ENCODE peak calls at places on chromosomes 5 and 9, in six cellular contexts. D, S, X, C, M and Y are unnamed samples.

GRCh38 chr5:131769337-131769736 is 27.5 kb downstream of the FNIP1 start:
- DNase-seq in S (no peak), C (no peak), M (no peak), X (no peak), D (no peak), Y (no peak)

GRCh38 chr5:150782850-150783249 is 4.3 kb downstream of the SMIM3 start:
- DNase-seq in M (no peak), S (no peak), C (no peak), X (no peak), D (no peak), Y (no peak)

GRCh38 chr5:50968296-50969206 is 302.1 kb downstream of the PARP8 start:
- DNase-seq in S (no peak), M (no peak), D (peak; percentile 37), C (peak; percentile 22), X (peak; percentile 88), Y (no peak)

GRCh38 chr5:147979761-147980160 is 73.4 kb upstream of the C5orf46 start:
- DNase-seq in X (no peak), M (no peak), S (no peak), C (no peak), D (no peak), Y (no peak)

GRCh38 chr9:123685489-123686083 is 244.3 kb downstream of the DENND1A start:
- DNase-seq in D (no peak), S (no peak), M (no peak), C (no peak), X (no peak), Y (no peak)

GRCh38 chr9:5893134-5893505 is 2.4 kb downstream of the MLANA start:
- DNase-seq in C (no peak), D (no peak), S (no peak), X (no peak), M (no peak), Y (no peak)

GRCh38 chr5:52956915-52957747 is 32.0 kb upstream of the ITGA2 start:
- DNase-seq in S (peak; percentile 30), D (no peak), M (no peak), X (no peak), C (no peak), Y (no peak)

GRCh38 chr9:1876891-1877496 is 138.2 kb upstream of the SMARCA2 start:
- DNase-seq in C (no peak), M (no peak), X (no peak), S (no peak), D (no peak), Y (no peak)

GRCh38 chr5:1413611-1414241 is 31.5 kb downstream of the SLC6A3 start:
- DNase-seq in D (no peak), C (no peak), M (no peak), X (no peak), S (no peak), Y (no peak)

GRCh38 chr5:56164371-56164770 is 68.8 kb downstream of the ANKRD55 start:
- DNase-seq in M (no peak), X (no peak), C (peak; percentile 53), D (no peak), S (no peak), Y (no peak)

GRCh38 chr5:96050273-96050880 is 88.7 kb upstream of the ELL2 start:
- DNase-seq in S (no peak), X (no peak), D (no peak), C (no peak), M (no peak), Y (no peak)

GRCh38 chr9:107016383-107016782 is 153.4 kb downstream of the ZNF462 start:
- DNase-seq in X (no peak), C (no peak), S (no peak), D (no peak), M (no peak), Y (no peak)

GRCh38 chr9:74443036-74443750 is 53.9 kb upstream of the RORB start:
- DNase-seq in M (no peak), C (no peak), D (no peak), X (no peak), S (no peak), Y (no peak)

GRCh38 chr5:54171645-54172384 is 138.6 kb downstream of the ARL15 start:
- DNase-seq in X (no peak), S (peak; percentile 81), D (no peak), C (no peak), M (no peak), Y (no peak)

GRCh38 chr9:26754494-26755188 is 138.0 kb downstream of the CAAP1 start:
- DNase-seq in S (no peak), M (no peak), X (no peak), C (no peak), D (no peak), Y (no peak)

DNA sequence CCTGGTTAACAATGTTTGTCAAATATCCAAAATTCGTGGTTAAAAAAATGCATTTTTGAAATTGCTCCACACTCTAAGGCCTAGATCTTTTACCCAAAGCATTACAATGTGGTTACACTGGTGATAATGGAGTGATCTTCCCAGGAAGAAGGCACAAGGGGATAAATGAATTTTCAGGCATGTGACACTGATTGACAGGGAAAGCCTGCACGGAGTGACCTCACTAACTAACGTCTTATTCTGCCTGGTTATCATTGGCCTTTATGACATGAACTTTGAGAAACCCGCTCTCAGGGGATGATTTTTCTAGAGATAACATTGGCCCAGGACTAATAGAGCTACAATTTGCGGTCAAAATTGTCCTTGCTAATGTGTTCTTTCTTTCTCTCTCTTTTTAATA is 137.6 kb downstream of the PRKACG start:
- DNase-seq in C (no peak), S (no peak), M (no peak), X (no peak), D (peak; percentile 4), Y (no peak)
- H2BK5ac ChIP-seq in C (no peak overlapping the region), S (no peak overlapping the region), M (no peak overlapping the region), X (no peak overlapping the region), D (no peak overlapping the region), Y (no peak overlapping the region)

GRCh38 chr5:149417714-149418368 is 38.7 kb upstream of the IL17B start:
- DNase-seq in C (peak; percentile 33), X (no peak), D (no peak), S (no peak), M (no peak), Y (no peak)
- H3K4me3 ChIP-seq in C (no peak overlapping the region), X (no peak overlapping the region), D (no peak overlapping the region), S (no peak overlapping the region), M (no peak overlapping the region), Y (no peak overlapping the region)

GRCh38 chr5:39073759-39074008 is 515 bp downstream of the RICTOR start:
- DNase-seq in C (no peak), D (no peak), X (peak; percentile 29), M (no peak), S (no peak), Y (no peak)

GRCh38 chr5:39074009-39074886 is at the start of gene RICTOR:
- DNase-seq in C (peak; percentile 89), M (peak; percentile 94), X (peak; percentile 88), D (peak; percentile 90), S (peak; percentile 82), Y (peak; percentile 33)

GRCh38 chr5:39076101-39076756 is 2.0 kb upstream of the RICTOR start:
- DNase-seq in C (no peak), D (no peak), S (no peak), M (no peak), X (no peak), Y (no peak)

GRCh38 chr5:39076757-39077475 is 2.7 kb upstream of the RICTOR start:
- DNase-seq in M (peak; percentile 19), C (peak; percentile 66), D (no peak), X (no peak), S (peak; percentile 56), Y (no peak)

GRCh38 chr5:39072915-39073758 is 1.1 kb downstream of the RICTOR start:
- DNase-seq in M (peak; percentile 66), X (peak; percentile 40), C (peak; percentile 79), S (peak; percentile 45), D (peak; percentile 79), Y (peak; percentile 74)
- H2BK5ac ChIP-seq in M (peak overlapping the region; percentile 5), X (peak overlapping the region; percentile 75), C (peak overlapping the region; percentile 97), S (peak overlapping the region; percentile 73), D (no peak overlapping the region), Y (peak overlapping the region; percentile 88)

GRCh38 chr5:172837640-172838039 is 3.6 kb downstream of the ERGIC1 start:
- DNase-seq in C (no peak), M (no peak), X (no peak), S (no peak), D (no peak), Y (no peak)
- H3K4me3 ChIP-seq in C (no peak overlapping the region), M (no peak overlapping the region), X (no peak overlapping the region), S (no peak overlapping the region), D (no peak overlapping the region), Y (no peak overlapping the region)

GRCh38 chr9:83920942-83921707 is at the start of gene KIF27:
- DNase-seq in D (peak; percentile 98), X (peak; percentile 96), M (peak; percentile 100), S (peak; percentile 96), C (peak; percentile 98), Y (peak; percentile 93)
- H2BK5ac ChIP-seq in D (no peak within 1 kb of the TSS), X (no peak within 1 kb of the TSS), M (peak within 1 kb of the TSS; percentile 69), S (peak within 1 kb of the TSS; percentile 52), C (peak within 1 kb of the TSS; percentile 19), Y (peak within 1 kb of the TSS; percentile 85)

GRCh38 chr9:105319514-105319863 is 75.0 kb downstream of the SLC44A1 start:
- DNase-seq in S (no peak), D (no peak), X (no peak), M (no peak), C (no peak), Y (no peak)

GRCh38 chr9:105320568-105320967 is 76.1 kb downstream of the SLC44A1 start:
- DNase-seq in X (no peak), M (no peak), S (no peak), D (no peak), C (no peak), Y (no peak)

GRCh38 chr9:105316703-105317102 is 72.3 kb downstream of the SLC44A1 start:
- DNase-seq in X (no peak), S (no peak), D (no peak), M (no peak), C (no peak), Y (no peak)

GRCh38 chr9:105313238-105313637 is 68.8 kb downstream of the SLC44A1 start:
- DNase-seq in S (no peak), X (no peak), M (no peak), C (no peak), D (no peak), Y (no peak)

DNA sequence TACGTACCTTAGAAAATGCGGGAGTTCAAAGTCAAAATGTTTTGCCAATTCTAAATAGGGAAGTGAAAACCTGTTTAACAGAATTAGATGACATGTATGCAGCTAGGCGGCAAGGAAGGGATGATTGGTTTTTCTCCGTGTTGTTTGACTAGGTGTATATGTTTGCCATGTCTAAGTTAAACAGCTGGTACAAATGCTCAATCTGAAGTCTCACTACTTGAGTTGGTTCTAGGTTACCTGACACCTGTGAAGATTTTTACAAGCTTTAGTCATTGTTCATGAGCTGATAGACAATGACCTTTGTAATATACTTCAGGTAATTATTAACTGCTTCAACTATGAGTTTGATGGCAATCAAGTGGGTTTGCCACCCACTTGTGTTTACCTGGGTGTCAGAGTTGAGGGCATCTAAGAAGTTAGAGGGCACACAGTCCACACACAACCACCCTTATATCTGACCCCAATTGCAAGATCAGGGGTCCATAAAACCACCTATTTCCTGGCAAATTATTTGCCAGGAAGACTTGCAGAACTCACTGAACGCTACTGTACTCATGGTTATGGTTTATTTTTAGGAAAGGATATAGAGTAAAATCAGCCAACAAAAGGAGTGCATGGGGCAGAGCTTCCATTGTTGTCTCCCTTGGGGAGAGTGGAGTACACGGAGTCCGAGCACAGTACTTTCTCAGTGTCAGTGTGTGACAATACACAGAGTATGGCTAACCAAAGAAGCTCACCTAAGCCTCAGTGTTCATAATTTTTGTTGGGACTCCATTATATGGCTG is 74.5 kb downstream of the SLC44A1 start:
- DNase-seq in M (no peak), S (no peak), D (no peak), C (no peak), X (no peak), Y (no peak)
- H3K4me3 ChIP-seq in M (no peak overlapping the region), S (no peak overlapping the region), D (no peak overlapping the region), C (no peak overlapping the region), X (no peak overlapping the region), Y (no peak overlapping the region)

GRCh38 chr5:3335301-3335700 is 260.3 kb upstream of the IRX1 start:
- DNase-seq in D (no peak), X (no peak), S (no peak), C (no peak), M (no peak), Y (no peak)
- H2BK5ac ChIP-seq in D (no peak overlapping the region), X (no peak overlapping the region), S (no peak overlapping the region), C (no peak overlapping the region), M (no peak overlapping the region), Y (no peak overlapping the region)